ENCODE peak calls at places on chromosomes 3 and 15, in six cellular contexts. E, V, Y, W, K and P are unnamed samples.

GRCh38 chr15:40092416-40093223 is 16.1 kb downstream of the BMF start:
- DNase-seq in E (no peak), V (peak), Y (no peak), W (peak), K (peak), P (peak)

GRCh38 chr3:123719785-123720531 is 135.1 kb upstream of the HACD2 start:
- DNase-seq in E (no peak), V (no peak), Y (no peak), W (no peak), K (no peak), P (no peak)

GRCh38 chr3:52025453-52025852 is 29.8 kb upstream of the RPL29 start:
- DNase-seq in E (no peak), V (no peak), Y (no peak), W (no peak), K (no peak), P (no peak)

GRCh38 chr3:171458056-171458856 is 1.9 kb downstream of the TNIK start:
- DNase-seq in E (peak), V (no peak), Y (no peak), W (peak), K (no peak), P (no peak)

GRCh38 chr3:108183178-108183577 is 39.0 kb downstream of the IFT57 start:
- DNase-seq in E (no peak), V (no peak), Y (no peak), W (no peak), K (no peak), P (no peak)

GRCh38 chr15:36826948-36827347 is 247.5 kb downstream of the CDIN1 start:
- DNase-seq in E (no peak), V (no peak), Y (no peak), W (no peak), K (no peak), P (no peak)

GRCh38 chr15:85793641-85794597 is 806 bp downstream of the KLHL25 start:
- DNase-seq in E (peak), V (no peak), Y (no peak), W (peak), K (peak), P (peak)

GRCh38 chr15:68348064-68348463 is 70.5 kb downstream of the FEM1B start:
- DNase-seq in E (no peak), V (no peak), Y (no peak), W (no peak), K (no peak), P (no peak)

GRCh38 chr3:17023006-17023664 is 138.4 kb downstream of the PLCL2 start:
- DNase-seq in E (peak), V (no peak), Y (no peak), W (no peak), K (peak), P (no peak)

GRCh38 chr3:69997486-69998307 is 1.8 kb upstream of the SAMMSON start:
- DNase-seq in E (no peak), V (no peak), Y (no peak), W (peak), K (peak), P (peak)

GRCh38 chr3:150286390-150287147 is 121.5 kb upstream of the TSC22D2 start:
- DNase-seq in E (peak), V (no peak), Y (no peak), W (peak), K (peak), P (peak)

GRCh38 chr15:66592505-66593218 is 26.9 kb upstream of the LCTL start:
- DNase-seq in E (no peak), V (no peak), Y (no peak), W (peak), K (peak), P (no peak)

GRCh38 chr15:76401285-76401684 is 64.7 kb downstream of the ISL2 start:
- DNase-seq in E (no peak), V (no peak), Y (no peak), W (no peak), K (peak), P (peak)

GRCh38 chr3:25834346-25834745 is 44.5 kb downstream of the OXSM start:
- DNase-seq in E (peak), V (no peak), Y (no peak), W (no peak), K (no peak), P (no peak)

GRCh38 chr15:61661791-61662190 is 398.5 kb downstream of the VPS13C start:
- DNase-seq in E (no peak), V (no peak), Y (no peak), W (no peak), K (no peak), P (no peak)

GRCh38 chr3:111712294-111713180 is 117.4 kb upstream of the ZBED2 start:
- DNase-seq in E (no peak), V (no peak), Y (no peak), W (no peak), K (no peak), P (no peak)

GRCh38 chr3:194142156-194142910 is 6.4 kb downstream of the HES1 start:
- DNase-seq in E (no peak), V (no peak), Y (no peak), W (peak), K (no peak), P (no peak)

GRCh38 chr3:115194461-115194860 is 47.4 kb upstream of the ZBTB20 start:
- DNase-seq in E (no peak), V (no peak), Y (no peak), W (no peak), K (peak), P (no peak)

GRCh38 chr3:149442845-149443544 is 31.5 kb upstream of the TM4SF4 start:
- DNase-seq in E (no peak), V (no peak), Y (no peak), W (peak), K (peak), P (no peak)

GRCh38 chr3:38657369-38657768 is 7.9 kb upstream of the SCN5A start:
- DNase-seq in E (no peak), V (no peak), Y (no peak), W (no peak), K (no peak), P (no peak)

GRCh38 chr15:98568382-98569017 is 79.8 kb upstream of the IGF1R start:
- DNase-seq in E (no peak), V (no peak), Y (no peak), W (peak), K (peak), P (no peak)

GRCh38 chr3:150274372-150274771 is 133.7 kb upstream of the TSC22D2 start:
- DNase-seq in E (no peak), V (no peak), Y (no peak), W (no peak), K (no peak), P (no peak)

GRCh38 chr3:128548426-128549282 is 55.7 kb upstream of the GATA2 start:
- DNase-seq in E (no peak), V (no peak), Y (no peak), W (peak), K (peak), P (no peak)

GRCh38 chr3:141302364-141303141 is 65.8 kb upstream of the ZBTB38 start:
- DNase-seq in E (no peak), V (no peak), Y (no peak), W (peak), K (peak), P (no peak)

GRCh38 chr3:143875566-143875965 is 27.3 kb upstream of the SLC9A9 start:
- DNase-seq in E (no peak), V (no peak), Y (no peak), W (peak), K (peak), P (no peak)

GRCh38 chr15:23472678-23473077 is 25.6 kb upstream of the GOLGA6L2 start:
- DNase-seq in E (no peak), V (no peak), Y (no peak), W (no peak), K (no peak), P (no peak)

GRCh38 chr15:61275901-61276300 is 46.8 kb upstream of the RORA start:
- DNase-seq in E (no peak), V (no peak), Y (no peak), W (no peak), K (no peak), P (no peak)

GRCh38 chr3:194283218-194284006 is 67.7 kb downstream of the CPN2 start:
- DNase-seq in E (no peak), V (no peak), Y (peak), W (peak), K (no peak), P (no peak)

GRCh38 chr3:152282813-152283212 is 14.1 kb downstream of the MBNL1 start:
- DNase-seq in E (no peak), V (no peak), Y (no peak), W (no peak), K (no peak), P (no peak)

GRCh38 chr3:61783993-61784718 is 222.8 kb downstream of the PTPRG start:
- DNase-seq in E (no peak), V (no peak), Y (no peak), W (peak), K (peak), P (no peak)

GRCh38 chr3:8327739-8328138 is 173.9 kb upstream of the LMCD1 start:
- DNase-seq in E (no peak), V (no peak), Y (no peak), W (no peak), K (no peak), P (no peak)

GRCh38 chr3:138213373-138214085 is 26.4 kb downstream of the ARMC8 start:
- DNase-seq in E (no peak), V (no peak), Y (no peak), W (no peak), K (no peak), P (peak)

GRCh38 chr3:188185717-188186236 is 31.8 kb downstream of the LPP start:
- DNase-seq in E (no peak), V (no peak), Y (no peak), W (no peak), K (no peak), P (no peak)

GRCh38 chr3:194273396-194274310 is 77.5 kb downstream of the CPN2 start:
- DNase-seq in E (no peak), V (no peak), Y (no peak), W (no peak), K (no peak), P (no peak)

GRCh38 chr3:141878812-141879211 is 2.4 kb downstream of the ATP1B3 start:
- DNase-seq in E (no peak), V (no peak), Y (no peak), W (peak), K (peak), P (peak)

DNA sequence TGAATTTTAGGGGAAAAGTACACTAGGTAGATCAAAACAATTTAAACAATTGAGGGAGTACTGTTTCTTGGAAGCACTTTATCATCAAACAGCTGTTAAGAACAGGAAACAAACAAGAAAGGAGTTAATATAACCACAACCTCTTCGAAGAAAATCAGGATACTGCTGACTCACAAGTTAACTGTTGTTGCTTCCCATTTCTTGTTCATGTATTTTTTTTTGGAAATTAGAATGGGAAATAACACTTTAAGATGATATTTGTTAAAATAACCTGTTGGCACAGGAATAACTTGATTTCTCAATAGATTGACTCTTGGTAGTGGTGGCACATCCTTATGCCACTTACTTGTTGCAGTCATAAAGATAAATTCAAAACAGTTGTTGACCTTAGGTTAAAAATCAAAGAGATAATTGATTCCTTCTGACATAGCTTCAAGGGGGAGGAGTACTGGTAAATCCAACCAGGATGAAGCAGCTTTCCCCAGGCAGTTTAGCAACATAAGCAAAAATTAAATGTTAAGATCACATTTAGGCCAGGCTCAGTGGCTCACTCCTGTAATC is 3.3 kb downstream of the BNIP2 start:
- DNase-seq in E (no peak), V (no peak), Y (no peak), W (peak), K (peak), P (no peak)
- H3K4me3 ChIP-seq in E (peak), V (no peak), Y (no peak), W (no peak), K (peak), P (no peak)

GRCh38 chr3:24487325-24488242 is 7.1 kb downstream of the THRB start:
- DNase-seq in E (no peak), V (no peak), Y (no peak), W (no peak), K (no peak), P (no peak)
- H3K4me3 ChIP-seq in E (no peak), V (no peak), Y (no peak), W (no peak), K (no peak), P (no peak)

DNA sequence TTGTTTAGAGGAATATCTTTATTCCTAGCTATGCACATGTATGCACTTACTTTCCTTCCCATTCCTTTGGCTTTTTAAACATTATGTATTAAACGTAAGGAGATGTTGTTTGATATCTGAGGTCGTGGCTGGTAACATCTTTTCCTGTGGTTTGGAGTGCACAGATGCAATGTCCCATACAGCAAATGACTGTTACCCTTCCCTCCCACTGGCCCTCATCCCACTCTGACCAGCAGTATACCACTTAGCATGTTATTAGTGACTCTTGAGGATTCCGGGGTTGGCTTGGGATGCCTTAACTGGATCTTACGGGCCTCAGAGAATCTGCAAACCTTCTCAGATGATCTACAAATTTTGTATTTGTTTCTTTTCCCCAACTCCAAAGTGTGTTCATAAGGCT is 34.5 kb downstream of the TGFBR2 start:
- DNase-seq in E (no peak), V (no peak), Y (no peak), W (no peak), K (no peak), P (no peak)
- H3K4me3 ChIP-seq in E (no peak), V (no peak), Y (no peak), W (no peak), K (no peak), P (no peak)

DNA sequence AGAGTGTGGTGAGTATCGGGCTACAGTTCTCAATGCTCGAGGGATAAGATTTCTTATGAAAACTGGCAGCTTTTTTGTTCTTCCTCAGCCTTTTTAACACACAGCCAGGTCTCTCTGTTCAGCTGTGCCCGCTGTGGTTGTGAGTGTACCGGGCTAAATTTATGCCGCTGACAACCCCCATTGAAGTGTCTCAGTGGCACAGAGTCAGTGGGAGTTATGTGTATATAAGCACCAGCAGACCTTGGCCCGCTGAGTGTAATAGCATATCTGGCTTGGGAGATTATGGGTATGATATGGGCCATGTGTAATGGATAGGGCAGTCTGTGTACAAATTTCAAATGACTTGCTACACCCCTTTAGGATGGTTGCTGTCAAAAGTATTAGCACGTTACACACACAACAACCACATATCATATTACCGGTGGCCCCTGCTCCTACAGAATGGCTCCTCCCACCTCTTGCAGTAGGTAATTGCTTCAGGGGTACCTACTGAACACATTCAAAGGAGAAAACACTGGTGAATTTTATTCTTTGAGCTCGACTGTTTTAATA is 26.9 kb upstream of the NR2F2 start:
- DNase-seq in E (no peak), V (no peak), Y (no peak), W (no peak), K (no peak), P (no peak)
- H3K4me3 ChIP-seq in E (no peak), V (no peak), Y (no peak), W (no peak), K (no peak), P (no peak)

GRCh38 chr3:136929984-136930671 is 27.7 kb upstream of the IL20RB start:
- DNase-seq in E (no peak), V (no peak), Y (no peak), W (peak), K (peak), P (no peak)
- H3K4me3 ChIP-seq in E (no peak), V (peak), Y (no peak), W (peak), K (peak), P (no peak)

DNA sequence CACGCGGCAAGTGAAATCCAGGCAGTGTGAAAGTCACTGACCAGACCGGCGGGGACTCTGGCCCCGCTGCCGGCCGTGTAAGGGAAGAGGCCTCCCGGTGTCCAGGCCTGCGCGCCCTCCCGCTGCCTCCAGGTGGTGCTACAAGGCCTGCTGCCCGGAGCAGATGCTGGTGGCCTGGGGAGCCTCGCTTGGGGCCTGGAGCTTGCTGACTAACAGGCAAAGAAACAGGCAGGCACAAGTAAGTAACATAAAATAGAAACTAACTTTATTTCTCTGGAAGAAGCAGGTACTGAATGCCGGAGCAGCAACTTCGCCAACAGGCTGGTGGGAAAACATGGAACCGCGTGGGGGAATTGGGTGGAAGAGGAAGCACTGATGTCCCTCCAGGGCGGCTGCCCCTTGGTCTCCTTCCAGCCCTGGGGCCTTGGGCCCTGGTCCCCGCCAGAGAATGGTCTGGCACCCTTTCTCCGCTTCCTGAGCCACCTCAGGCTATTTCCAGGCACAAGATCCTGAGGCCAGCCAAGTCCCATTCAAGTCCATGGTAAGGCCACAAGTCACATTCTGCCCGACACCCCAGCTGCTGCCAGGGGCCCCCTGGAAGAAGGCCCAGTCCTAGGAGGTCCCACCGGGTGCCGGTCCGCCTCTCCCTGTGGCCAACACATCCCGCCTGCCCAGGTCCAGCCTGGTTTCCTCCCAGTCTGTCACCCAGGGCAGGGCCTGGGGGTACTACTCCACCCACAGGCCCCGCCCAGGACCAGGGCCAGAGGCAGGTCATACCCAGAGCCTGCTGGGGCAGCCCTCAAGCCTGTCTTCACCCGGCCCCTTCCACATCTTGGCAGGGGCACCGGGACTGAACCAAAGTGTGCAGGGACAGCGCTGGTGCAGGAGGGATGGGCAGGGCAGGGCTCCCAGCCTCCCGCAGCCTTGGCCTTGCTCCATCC is 45.0 kb downstream of the TNK2 start:
- DNase-seq in E (peak), V (peak), Y (peak), W (peak), K (peak), P (peak)
- H3K4me3 ChIP-seq in E (no peak), V (peak), Y (no peak), W (no peak), K (no peak), P (no peak)

GRCh38 chr15:64092075-64092820 is 1.4 kb downstream of the CIAO2A start:
- DNase-seq in E (peak), V (no peak), Y (no peak), W (no peak), K (no peak), P (no peak)
- H3K4me3 ChIP-seq in E (peak), V (peak), Y (peak), W (peak), K (peak), P (peak)

GRCh38 chr15:29115093-29115991 is 154.3 kb downstream of the NSMCE3 start:
- DNase-seq in E (no peak), V (no peak), Y (no peak), W (peak), K (peak), P (no peak)
- H3K4me3 ChIP-seq in E (no peak), V (peak), Y (peak), W (peak), K (peak), P (no peak)